ENCODE peak calls at places on chromosomes 3 and 15, in eight cellular contexts. One of them, this sample, is unnamed.

GRCh38 chr15:72222433-72222832 is 8.6 kb downstream of the PKM start:
- DNase-seq in HT1080: peak
- DNase-seq in AML-193: no peak
- DNase-seq in ELR: peak
- DNase-seq in WTC11: no peak
- DNase-seq in lower lobe of right lung: no peak
- DNase-seq in AG09309: no peak
- DNase-seq in GM12865: no peak
- DNase-seq in this sample: no peak

GRCh38 chr3:133292251-133292650 is 107.6 kb upstream of the BFSP2 start:
- DNase-seq in AML-193: no peak
- DNase-seq in lower lobe of right lung: no peak
- DNase-seq in AG09309: no peak
- DNase-seq in WTC11: no peak
- DNase-seq in ELR: no peak
- DNase-seq in HT1080: no peak
- DNase-seq in GM12865: no peak
- DNase-seq in this sample: no peak

GRCh38 chr3:58021072-58021959 is 13.1 kb downstream of the FLNB start:
- DNase-seq in lower lobe of right lung: no peak
- DNase-seq in HT1080: no peak
- DNase-seq in WTC11: peak
- DNase-seq in AG09309: no peak
- DNase-seq in ELR: no peak
- DNase-seq in AML-193: no peak
- DNase-seq in GM12865: no peak
- DNase-seq in this sample: no peak

GRCh38 chr3:5188419-5189405 is 1.2 kb downstream of the EDEM1 start:
- DNase-seq in HT1080: peak
- DNase-seq in AML-193: peak
- DNase-seq in AG09309: no peak
- DNase-seq in ELR: peak
- DNase-seq in WTC11: no peak
- DNase-seq in lower lobe of right lung: peak
- DNase-seq in GM12865: peak
- DNase-seq in this sample: peak

GRCh38 chr15:40594429-40594836 is 384 bp downstream of the KNL1 start:
- DNase-seq in HT1080: no peak
- DNase-seq in GM12865: peak
- DNase-seq in ELR: peak
- DNase-seq in WTC11: peak
- DNase-seq in AML-193: peak
- DNase-seq in lower lobe of right lung: peak
- DNase-seq in AG09309: no peak
- DNase-seq in this sample: peak

GRCh38 chr3:170584585-170585007 is 1.3 kb downstream of the SLC7A14 start:
- DNase-seq in AG09309: no peak
- DNase-seq in lower lobe of right lung: peak
- DNase-seq in GM12865: peak
- DNase-seq in AML-193: no peak
- DNase-seq in ELR: peak
- DNase-seq in WTC11: peak
- DNase-seq in HT1080: peak
- DNase-seq in this sample: peak

GRCh38 chr15:75082689-75083088 is 59.3 kb downstream of the PPCDC start:
- DNase-seq in lower lobe of right lung: no peak
- DNase-seq in AML-193: no peak
- DNase-seq in AG09309: no peak
- DNase-seq in HT1080: no peak
- DNase-seq in ELR: no peak
- DNase-seq in WTC11: no peak
- DNase-seq in GM12865: no peak
- DNase-seq in this sample: no peak

GRCh38 chr3:65855370-65856100 is 183.2 kb downstream of the MAGI1 start:
- DNase-seq in AML-193: no peak
- DNase-seq in HT1080: no peak
- DNase-seq in AG09309: peak
- DNase-seq in lower lobe of right lung: no peak
- DNase-seq in WTC11: no peak
- DNase-seq in ELR: peak
- DNase-seq in GM12865: no peak
- DNase-seq in this sample: no peak

GRCh38 chr3:194472290-194472920 is 14.4 kb downstream of the ATP13A3 start:
- DNase-seq in AG09309: no peak
- DNase-seq in GM12865: peak
- DNase-seq in HT1080: peak
- DNase-seq in ELR: peak
- DNase-seq in WTC11: no peak
- DNase-seq in AML-193: peak
- DNase-seq in lower lobe of right lung: no peak
- DNase-seq in this sample: peak

GRCh38 chr15:37789881-37790280 is 144.6 kb upstream of the TMCO5A start:
- DNase-seq in ELR: peak
- DNase-seq in AG09309: no peak
- DNase-seq in HT1080: peak
- DNase-seq in GM12865: no peak
- DNase-seq in lower lobe of right lung: no peak
- DNase-seq in WTC11: no peak
- DNase-seq in AML-193: no peak
- DNase-seq in this sample: no peak

GRCh38 chr15:71549697-71550096 is 260.7 kb upstream of the NR2E3 start:
- DNase-seq in HT1080: no peak
- DNase-seq in WTC11: no peak
- DNase-seq in lower lobe of right lung: no peak
- DNase-seq in AML-193: no peak
- DNase-seq in GM12865: no peak
- DNase-seq in AG09309: no peak
- DNase-seq in ELR: no peak
- DNase-seq in this sample: no peak

GRCh38 chr3:141410861-141411771 is 42.8 kb downstream of the ZBTB38 start:
- DNase-seq in lower lobe of right lung: no peak
- DNase-seq in HT1080: peak
- DNase-seq in GM12865: peak
- DNase-seq in ELR: peak
- DNase-seq in AML-193: no peak
- DNase-seq in AG09309: no peak
- DNase-seq in WTC11: no peak
- DNase-seq in this sample: no peak

GRCh38 chr3:196122021-196122687 is 40.3 kb upstream of the TFRC start:
- DNase-seq in lower lobe of right lung: no peak
- DNase-seq in GM12865: no peak
- DNase-seq in HT1080: no peak
- DNase-seq in AML-193: no peak
- DNase-seq in ELR: no peak
- DNase-seq in AG09309: no peak
- DNase-seq in WTC11: no peak
- DNase-seq in this sample: no peak

GRCh38 chr3:155938409-155938808 is 68.0 kb downstream of the GMPS start:
- DNase-seq in GM12865: no peak
- DNase-seq in HT1080: no peak
- DNase-seq in AG09309: no peak
- DNase-seq in lower lobe of right lung: no peak
- DNase-seq in ELR: no peak
- DNase-seq in WTC11: no peak
- DNase-seq in AML-193: no peak
- DNase-seq in this sample: no peak

GRCh38 chr3:123449092-123449985 is 449 bp upstream of the ADCY5 start:
- DNase-seq in ELR: peak
- DNase-seq in HT1080: no peak
- DNase-seq in lower lobe of right lung: no peak
- DNase-seq in AG09309: no peak
- DNase-seq in WTC11: peak
- DNase-seq in AML-193: no peak
- DNase-seq in GM12865: no peak
- DNase-seq in this sample: no peak

GRCh38 chr15:85800460-85801123 is 5.9 kb upstream of the KLHL25 start:
- DNase-seq in GM12865: no peak
- DNase-seq in ELR: peak
- DNase-seq in lower lobe of right lung: peak
- DNase-seq in WTC11: no peak
- DNase-seq in AG09309: peak
- DNase-seq in HT1080: peak
- DNase-seq in AML-193: no peak
- DNase-seq in this sample: peak

GRCh38 chr3:119831941-119832371 is 50.1 kb downstream of the NR1I2 start:
- DNase-seq in ELR: peak
- DNase-seq in lower lobe of right lung: no peak
- DNase-seq in HT1080: peak
- DNase-seq in GM12865: no peak
- DNase-seq in AML-193: no peak
- DNase-seq in WTC11: no peak
- DNase-seq in AG09309: no peak
- DNase-seq in this sample: no peak

GRCh38 chr15:51315726-51316125 is 22.7 kb downstream of the CYP19A1 start:
- DNase-seq in ELR: no peak
- DNase-seq in lower lobe of right lung: no peak
- DNase-seq in AG09309: no peak
- DNase-seq in AML-193: no peak
- DNase-seq in HT1080: no peak
- DNase-seq in GM12865: no peak
- DNase-seq in WTC11: no peak
- DNase-seq in this sample: no peak

GRCh38 chr3:151327571-151328198 is 1.7 kb downstream of the P2RY13 start:
- DNase-seq in GM12865: no peak
- DNase-seq in AG09309: no peak
- DNase-seq in HT1080: peak
- DNase-seq in lower lobe of right lung: no peak
- DNase-seq in AML-193: peak
- DNase-seq in WTC11: no peak
- DNase-seq in ELR: peak
- DNase-seq in this sample: peak

GRCh38 chr15:70181626-70182255 is 84.0 kb upstream of the TLE3 start:
- DNase-seq in WTC11: no peak
- DNase-seq in GM12865: no peak
- DNase-seq in HT1080: no peak
- DNase-seq in lower lobe of right lung: no peak
- DNase-seq in AG09309: no peak
- DNase-seq in AML-193: no peak
- DNase-seq in ELR: no peak
- DNase-seq in this sample: no peak

GRCh38 chr15:45784656-45785055 is 149.8 kb downstream of the SQOR start:
- DNase-seq in AML-193: no peak
- DNase-seq in lower lobe of right lung: no peak
- DNase-seq in WTC11: no peak
- DNase-seq in HT1080: peak
- DNase-seq in ELR: no peak
- DNase-seq in AG09309: no peak
- DNase-seq in GM12865: no peak
- DNase-seq in this sample: no peak

GRCh38 chr3:32820971-32821685 is 3.3 kb downstream of the TRIM71 start:
- DNase-seq in GM12865: no peak
- DNase-seq in AML-193: no peak
- DNase-seq in lower lobe of right lung: no peak
- DNase-seq in AG09309: no peak
- DNase-seq in WTC11: no peak
- DNase-seq in ELR: no peak
- DNase-seq in HT1080: no peak
- DNase-seq in this sample: no peak

GRCh38 chr3:40192628-40193027 is 116.9 kb upstream of the EIF1B start:
- DNase-seq in AML-193: no peak
- DNase-seq in HT1080: peak
- DNase-seq in WTC11: no peak
- DNase-seq in lower lobe of right lung: no peak
- DNase-seq in AG09309: no peak
- DNase-seq in ELR: no peak
- DNase-seq in GM12865: no peak
- DNase-seq in this sample: no peak

GRCh38 chr15:51380999-51381806 is 39.7 kb downstream of the GLDN start:
- DNase-seq in GM12865: peak
- DNase-seq in ELR: peak
- DNase-seq in HT1080: peak
- DNase-seq in WTC11: peak
- DNase-seq in lower lobe of right lung: no peak
- DNase-seq in AG09309: no peak
- DNase-seq in AML-193: peak
- DNase-seq in this sample: peak